ENCODE peak calls at places on chromosomes 12 and 14, in seven cellular contexts. B is transverse colon, P is prostate gland, C is cardiac muscle cell, D is AG09309, S is MM.1S, F is cardiac fibroblast. R is an unnamed sample.

GRCh38 chr14:74502236-74503019 is 8.9 kb downstream of the ISCA2 start:
- DNase-seq in B (no peak), P (no peak), C (peak; percentile 58), D (no peak), S (peak; percentile 6), F (peak; percentile 64), R (no peak)

GRCh38 chr12:11959117-11959823 is 111.5 kb upstream of the BCL2L14 start:
- DNase-seq in B (no peak), P (no peak), C (no peak), D (no peak), S (no peak), F (no peak), R (no peak)

GRCh38 chr12:110548678-110549077 is 34.4 kb downstream of the PPTC7 start:
- DNase-seq in B (no peak), P (no peak), C (no peak), D (no peak), S (no peak), F (no peak), R (peak; percentile 74)

GRCh38 chr14:53226553-53226952 is 73.4 kb upstream of the DDHD1 start:
- DNase-seq in B (no peak), P (no peak), C (peak; percentile 85), D (no peak), S (no peak), F (peak; percentile 48), R (peak; percentile 2)

GRCh38 chr14:69868363-69868963 is 10.8 kb upstream of the SMOC1 start:
- DNase-seq in B (no peak), P (no peak), C (no peak), D (no peak), S (no peak), F (no peak), R (no peak)

GRCh38 chr12:123705935-123706334 is 6.2 kb upstream of the ATP6V0A2 start:
- DNase-seq in B (no peak), P (no peak), C (no peak), D (no peak), S (no peak), F (no peak), R (no peak)

GRCh38 chr12:45469902-45470301 is 254.0 kb downstream of the ANO6 start:
- DNase-seq in B (no peak), P (no peak), C (no peak), D (no peak), S (no peak), F (no peak), R (no peak)

GRCh38 chr14:100667706-100668105 is 59.0 kb upstream of the DLK1 start:
- DNase-seq in B (no peak), P (no peak), C (no peak), D (no peak), S (no peak), F (no peak), R (no peak)

GRCh38 chr12:124496584-124496983 is 70.8 kb downstream of the NCOR2 start:
- DNase-seq in B (no peak), P (no peak), C (no peak), D (no peak), S (no peak), F (no peak), R (no peak)

GRCh38 chr14:59483360-59483759 is 848 bp downstream of the L3HYPDH start:
- DNase-seq in B (no peak), P (no peak), C (peak; percentile 65), D (no peak), S (no peak), F (peak; percentile 65), R (no peak)

GRCh38 chr12:78248321-78248720 is 417.6 kb downstream of the NAV3 start:
- DNase-seq in B (no peak), P (no peak), C (no peak), D (no peak), S (no peak), F (no peak), R (no peak)

GRCh38 chr14:95196268-95196667 is 38.9 kb upstream of the DICER1 start:
- DNase-seq in B (no peak), P (no peak), C (no peak), D (no peak), S (no peak), F (no peak), R (no peak)

DNA sequence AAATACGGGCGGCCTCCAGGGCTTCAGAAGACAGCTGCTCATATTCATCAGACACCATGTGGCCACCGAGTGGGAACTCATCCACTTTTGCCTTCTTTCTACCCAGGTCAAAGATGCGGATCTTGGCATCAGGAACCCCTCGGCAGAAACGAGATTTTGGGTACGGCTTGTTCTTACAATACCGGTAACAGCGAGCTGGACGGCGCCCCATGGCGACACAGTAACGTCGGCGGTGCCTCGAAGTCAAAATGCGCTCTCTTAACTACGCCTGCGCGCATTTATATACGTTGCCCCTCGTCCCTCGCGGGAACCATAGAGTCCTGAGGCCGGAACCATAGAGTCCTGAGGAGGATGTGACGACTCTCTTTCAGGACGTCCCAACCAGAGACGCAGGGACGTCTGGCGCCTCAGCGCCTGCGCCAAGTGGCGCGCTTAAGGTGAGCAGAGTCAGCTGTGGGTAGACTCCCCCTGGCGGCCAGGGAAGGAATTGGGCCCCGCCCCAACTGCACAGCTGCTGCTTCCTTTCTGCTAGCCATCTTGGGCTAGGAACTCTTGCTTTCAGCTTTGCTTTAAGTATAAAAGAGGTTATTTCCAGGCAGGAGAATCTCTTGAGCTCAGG is at the start of gene RPL10L:
- DNase-seq in B (no peak), P (no peak), C (no peak), D (no peak), S (no peak), F (no peak), R (no peak)
- TF ChIP-seq CTCF in B (no peak), P (no peak), C (no peak), D (peak; percentile 10), S (peak; percentile 9), F (peak; percentile 10), R (no peak)

DNA sequence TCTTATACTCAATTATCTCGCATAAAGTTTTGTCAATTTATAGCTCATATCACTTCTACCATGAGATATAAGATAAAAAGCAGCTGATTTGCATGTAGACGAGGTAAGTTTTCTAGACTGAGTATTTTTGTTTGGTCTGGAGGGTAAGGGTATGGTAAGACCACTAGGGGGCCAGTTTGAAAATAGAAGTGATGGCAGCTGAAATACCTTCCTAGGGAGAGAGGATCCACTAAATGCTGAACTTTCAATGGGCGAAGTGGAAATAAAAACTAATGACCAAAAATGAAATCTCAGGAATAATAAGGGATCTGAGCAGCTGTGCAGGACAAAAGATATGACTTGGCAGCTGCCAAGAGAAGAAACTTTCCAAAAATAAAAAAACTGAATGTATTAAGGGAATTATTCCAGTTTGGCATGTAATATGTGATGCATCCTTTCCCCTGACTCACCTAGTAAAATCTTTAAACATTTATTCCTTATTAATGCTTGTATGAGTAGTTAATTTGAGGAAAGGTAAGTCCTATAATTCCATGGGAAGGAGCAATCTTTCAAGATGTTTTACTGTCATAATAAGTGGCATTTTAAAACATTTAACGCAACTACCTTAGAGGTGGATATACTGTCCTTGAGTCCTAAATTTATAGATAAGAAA is 754.5 kb downstream of the C12orf50 start:
- DNase-seq in B (no peak), P (no peak), C (peak; percentile 60), D (no peak), S (peak; percentile 32), F (peak; percentile 62), R (no peak)
- TF ChIP-seq CTCF in B (peak; percentile 31), P (peak; percentile 25), C (peak; percentile 66), D (no peak), S (peak; percentile 50), F (peak; percentile 60), R (peak; percentile 21)

GRCh38 chr14:20750194-20750593 is 4.5 kb downstream of the EDDM3A start:
- DNase-seq in B (no peak), P (no peak), C (no peak), D (no peak), S (no peak), F (no peak), R (no peak)

GRCh38 chr14:20751963-20752562 is 6.4 kb downstream of the EDDM3A start:
- DNase-seq in B (no peak), P (no peak), C (no peak), D (no peak), S (no peak), F (no peak), R (peak; percentile 15)

GRCh38 chr14:20757963-20758362 is 10.2 kb upstream of the EDDM3B start:
- DNase-seq in B (peak; percentile 34), P (no peak), C (no peak), D (no peak), S (no peak), F (no peak), R (no peak)

GRCh38 chr14:20754308-20754707 is 8.6 kb downstream of the EDDM3A start:
- DNase-seq in B (no peak), P (peak; percentile 31), C (no peak), D (no peak), S (no peak), F (no peak), R (no peak)

GRCh38 chr14:20755037-20755436 is 9.3 kb downstream of the EDDM3A start:
- DNase-seq in B (no peak), P (no peak), C (no peak), D (no peak), S (no peak), F (no peak), R (no peak)
- TF ChIP-seq CTCF in B (no peak), P (no peak), C (no peak), D (no peak), S (no peak), F (no peak), R (no peak)

GRCh38 chr12:50595667-50596066 is 90.9 kb downstream of the DIP2B start:
- DNase-seq in B (no peak), P (no peak), C (no peak), D (no peak), S (no peak), F (no peak), R (no peak)

GRCh38 chr12:50598321-50598862 is 93.6 kb downstream of the DIP2B start:
- DNase-seq in B (no peak), P (no peak), C (peak; percentile 54), D (no peak), S (no peak), F (peak; percentile 37), R (no peak)

GRCh38 chr12:50599366-50600095 is 94.7 kb downstream of the DIP2B start:
- DNase-seq in B (no peak), P (no peak), C (no peak), D (no peak), S (no peak), F (no peak), R (no peak)

GRCh38 chr12:50600364-50600763 is 95.6 kb downstream of the DIP2B start:
- DNase-seq in B (no peak), P (no peak), C (no peak), D (no peak), S (no peak), F (no peak), R (no peak)

DNA sequence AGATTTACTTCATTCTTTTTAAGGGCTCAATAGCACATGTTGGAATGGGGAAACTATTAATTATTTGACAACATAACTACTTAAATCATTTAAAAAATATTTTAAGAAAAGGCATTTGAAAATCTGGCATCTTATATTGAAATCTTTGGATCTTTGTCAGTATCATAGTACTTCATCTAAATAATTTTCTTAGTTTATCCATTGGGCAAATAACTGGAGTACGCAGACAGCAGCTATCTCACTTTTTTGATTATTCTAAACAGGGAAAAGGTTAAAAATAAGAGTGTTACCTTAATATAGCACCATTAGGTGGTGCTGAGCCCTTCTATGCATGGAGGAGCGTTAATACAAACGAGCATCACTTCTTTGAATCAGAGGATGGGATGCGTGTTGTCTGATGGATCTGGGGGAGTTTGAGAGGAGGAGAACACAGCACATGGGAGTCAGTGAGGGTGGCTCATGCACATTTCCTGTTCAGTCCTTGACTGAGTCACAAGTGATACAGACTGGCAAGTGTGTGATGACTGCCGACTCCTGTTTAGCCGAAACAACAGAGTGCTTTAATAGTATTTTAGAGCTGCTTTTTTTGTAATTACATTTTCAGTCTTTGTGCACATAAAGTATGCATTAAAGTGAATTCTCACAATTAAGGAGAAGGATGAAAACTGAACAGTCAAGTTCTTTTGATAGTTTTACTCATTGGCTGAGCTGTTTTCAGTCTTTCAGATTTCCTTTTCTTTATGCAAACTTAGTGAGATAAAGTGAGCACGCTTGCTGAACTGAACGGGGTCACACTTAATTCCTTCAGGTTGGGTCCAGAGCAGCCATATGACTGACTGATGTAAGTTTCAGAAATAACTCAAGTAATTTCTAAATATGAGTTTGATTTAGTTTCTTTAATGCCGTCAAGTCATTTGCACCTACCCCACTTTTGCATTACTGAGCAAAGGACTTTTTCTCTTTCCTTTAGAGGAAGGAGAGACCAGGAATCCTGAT is 92.7 kb downstream of the DIP2B start:
- DNase-seq in B (no peak), P (no peak), C (peak; percentile 81), D (no peak), S (peak; percentile 28), F (peak; percentile 73), R (no peak)
- TF ChIP-seq CTCF in B (no peak), P (no peak), C (peak; percentile 22), D (peak; percentile 16), S (no peak), F (peak; percentile 15), R (no peak)